ENCODE peak calls at places on chromosomes 5 and 9, in nine cellular contexts. E, K, P, O, G, L, F, J and S are unnamed samples. For H3K36me3, the result is how much of the 10 kb centered on the place peaks cover.

GRCh38 chr9:108039491-108039890 is 549.9 kb upstream of the KLF4 start:
- DNase-seq in E (peak), K (no peak), P (no peak), O (no peak), G (no peak), L (no peak), F (no peak), J (no peak), S (no peak)

GRCh38 chr5:127536687-127537086 is 19.2 kb downstream of the PRRC1 start:
- DNase-seq in E (peak), K (no peak), P (no peak), O (peak), G (peak), L (no peak), F (no peak), J (no peak), S (no peak)

GRCh38 chr5:56490971-56491468 is 257.9 kb upstream of the ANKRD55 start:
- DNase-seq in E (peak), K (no peak), P (no peak), O (peak), G (peak), L (no peak), F (no peak), J (peak), S (no peak)

GRCh38 chr5:159951387-159951786 is 35.1 kb downstream of the ADRA1B start:
- DNase-seq in E (no peak), K (no peak), P (no peak), O (no peak), G (no peak), L (no peak), F (no peak), J (no peak), S (no peak)

GRCh38 chr5:146185161-146185560 is 2.7 kb upstream of the LARS1 start:
- DNase-seq in E (peak), K (no peak), P (no peak), O (no peak), G (no peak), L (no peak), F (no peak), J (no peak), S (no peak)

GRCh38 chr5:55633574-55634203 is 78.4 kb downstream of the SLC38A9 start:
- DNase-seq in E (peak), K (no peak), P (no peak), O (peak), G (no peak), L (no peak), F (no peak), J (no peak), S (peak)

GRCh38 chr9:36948051-36948450 is 86.0 kb downstream of the PAX5 start:
- DNase-seq in E (no peak), K (no peak), P (no peak), O (no peak), G (no peak), L (no peak), F (no peak), J (no peak), S (no peak)

GRCh38 chr9:92506184-92506857 is 24.0 kb upstream of the ASPN start:
- DNase-seq in E (peak), K (no peak), P (no peak), O (no peak), G (no peak), L (no peak), F (peak), J (no peak), S (no peak)

GRCh38 chr5:133967715-133968056 is 739 bp downstream of the C5orf15 start:
- DNase-seq in E (peak), K (no peak), P (no peak), O (peak), G (peak), L (no peak), F (no peak), J (no peak), S (no peak)

GRCh38 chr9:99601506-99601905 is 220.2 kb upstream of the NR4A3 start:
- DNase-seq in E (no peak), K (no peak), P (no peak), O (no peak), G (no peak), L (no peak), F (no peak), J (no peak), S (no peak)

GRCh38 chr9:130500340-130500771 is 55.6 kb downstream of the ASS1 start:
- DNase-seq in E (no peak), K (no peak), P (no peak), O (no peak), G (no peak), L (no peak), F (no peak), J (no peak), S (peak)

DNA sequence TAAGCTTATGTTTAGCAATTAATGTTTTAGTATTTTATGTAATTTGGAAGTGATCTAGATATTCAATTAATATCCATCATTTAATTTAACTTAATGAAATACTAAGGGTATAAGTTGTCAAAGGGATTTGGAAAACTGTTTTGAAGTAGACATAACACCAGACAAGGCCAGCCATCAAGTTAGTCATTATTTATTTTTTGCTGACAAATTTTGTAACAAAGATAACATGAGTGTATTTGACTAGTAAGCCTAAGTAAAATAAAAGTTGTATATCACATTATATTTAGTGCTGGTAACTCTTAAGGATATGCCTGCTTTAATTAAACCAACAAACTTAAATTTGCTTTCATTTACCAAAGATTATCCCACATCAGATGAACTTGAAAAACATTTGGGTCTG is 125.9 kb upstream of the TNFAIP8 start:
- DNase-seq in E (peak), K (no peak), P (no peak), O (no peak), G (no peak), L (no peak), F (no peak), J (no peak), S (no peak)
- H3K4me3 ChIP-seq in E (no peak), K (no peak), P (no peak), O (no peak), G (no peak), L (no peak), F (no peak), J (no peak), S (no peak)

GRCh38 chr9:133342570-133342969 is 5.4 kb downstream of the MED22 start:
- DNase-seq in E (no peak), K (peak), P (no peak), O (no peak), G (no peak), L (no peak), F (no peak), J (peak), S (no peak)

GRCh38 chr9:133341369-133342082 is 5.5 kb upstream of the SURF6 start:
- DNase-seq in E (no peak), K (peak), P (no peak), O (no peak), G (no peak), L (no peak), F (no peak), J (peak), S (no peak)

GRCh38 chr9:133340256-133340655 is 4.3 kb upstream of the SURF6 start:
- DNase-seq in E (no peak), K (peak), P (no peak), O (peak), G (no peak), L (no peak), F (no peak), J (no peak), S (peak)

GRCh38 chr9:133340916-133341315 is 4.9 kb upstream of the SURF6 start:
- DNase-seq in E (no peak), K (no peak), P (no peak), O (no peak), G (no peak), L (no peak), F (no peak), J (no peak), S (no peak)

GRCh38 chr9:133342083-133342406 is 5.9 kb downstream of the MED22 start:
- DNase-seq in E (no peak), K (no peak), P (no peak), O (no peak), G (no peak), L (no peak), F (no peak), J (no peak), S (no peak)
- H3K36me3 ChIP-seq in E (under half), K (under half), P (under half), O (under half), G (under half), L (under half), F (under half), J (half or more), S (under half)

GRCh38 chr5:1931590-1932138 is 48.9 kb upstream of the IRX4 start:
- DNase-seq in E (no peak), K (no peak), P (no peak), O (no peak), G (no peak), L (no peak), F (peak), J (no peak), S (peak)
- H3K4me3 ChIP-seq in E (peak), K (no peak), P (peak), O (no peak), G (no peak), L (peak), F (peak), J (peak), S (no peak)

GRCh38 chr5:7878381-7878873 is 9.5 kb downstream of the MTRR start:
- DNase-seq in E (peak), K (no peak), P (no peak), O (peak), G (no peak), L (peak), F (no peak), J (no peak), S (no peak)
- H3K36me3 ChIP-seq in E (under half), K (under half), P (under half), O (half or more), G (under half), L (under half), F (under half), J (half or more), S (under half)